ENCODE peak calls at places on chromosomes 2 and 18, in seven cellular contexts. E is osteoblast, B is endothelial cell, P is GM20000, S is endothelial cell of umbilical vein, T is heart right ventricle, J is breast epithelium. A is an unnamed sample.

GRCh38 chr18:49725809-49726514 is 87.4 kb downstream of the ACAA2 start:
- DNase-seq in E (peak), B (peak), P (no peak), S (peak), T (peak), J (no peak), A (no peak)

GRCh38 chr2:75549401-75550253 is 11.1 kb downstream of the EVA1A start:
- DNase-seq in E (no peak), B (no peak), P (no peak), S (no peak), T (no peak), J (no peak), A (no peak)

GRCh38 chr2:43459455-43459854 is 136.4 kb downstream of the THADA start:
- DNase-seq in E (no peak), B (no peak), P (no peak), S (peak), T (no peak), J (no peak), A (no peak)

GRCh38 chr18:74266161-74266560 is 25.6 kb downstream of the CYB5A start:
- DNase-seq in E (no peak), B (no peak), P (no peak), S (no peak), T (no peak), J (no peak), A (no peak)

GRCh38 chr2:9191044-9191481 is 15.5 kb upstream of the ASAP2 start:
- DNase-seq in E (peak), B (peak), P (no peak), S (peak), T (peak), J (peak), A (no peak)

GRCh38 chr2:11174222-11174621 is 19.0 kb downstream of the SLC66A3 start:
- DNase-seq in E (no peak), B (no peak), P (no peak), S (no peak), T (no peak), J (no peak), A (no peak)

GRCh38 chr2:69948032-69948962 is 13.1 kb downstream of the ASPRV1 start:
- DNase-seq in E (no peak), B (no peak), P (no peak), S (no peak), T (no peak), J (no peak), A (no peak)

GRCh38 chr2:219569041-219569440 is 2.3 kb downstream of the OBSL1 start:
- DNase-seq in E (no peak), B (no peak), P (peak), S (no peak), T (no peak), J (no peak), A (no peak)

GRCh38 chr2:59694176-59694575 is 859.3 kb downstream of the BCL11A start:
- DNase-seq in E (no peak), B (no peak), P (no peak), S (no peak), T (no peak), J (no peak), A (no peak)

GRCh38 chr18:58196164-58196563 is 152.1 kb downstream of the NEDD4L start:
- DNase-seq in E (no peak), B (no peak), P (no peak), S (peak), T (no peak), J (no peak), A (no peak)

GRCh38 chr2:19474128-19474527 is 115.7 kb upstream of the OSR1 start:
- DNase-seq in E (no peak), B (no peak), P (peak), S (no peak), T (no peak), J (no peak), A (peak)

GRCh38 chr18:9150116-9150515 is 13.5 kb downstream of the ANKRD12 start:
- DNase-seq in E (no peak), B (no peak), P (no peak), S (no peak), T (no peak), J (no peak), A (no peak)

GRCh38 chr2:168452781-168453180 is 3.3 kb upstream of the CERS6 start:
- DNase-seq in E (no peak), B (no peak), P (no peak), S (no peak), T (no peak), J (no peak), A (no peak)

GRCh38 chr2:42925742-42926437 is 133.5 kb upstream of the HAAO start:
- DNase-seq in E (no peak), B (no peak), P (no peak), S (no peak), T (no peak), J (no peak), A (no peak)

GRCh38 chr2:207288628-207289027 is 122.9 kb upstream of the KLF7 start:
- DNase-seq in E (no peak), B (no peak), P (peak), S (no peak), T (no peak), J (no peak), A (peak)

GRCh38 chr2:135974036-135974435 is 11.4 kb downstream of the DARS1 start:
- DNase-seq in E (no peak), B (no peak), P (no peak), S (no peak), T (no peak), J (no peak), A (no peak)

GRCh38 chr18:6159426-6159825 is 255.3 kb downstream of the L3MBTL4 start:
- DNase-seq in E (no peak), B (no peak), P (no peak), S (no peak), T (no peak), J (no peak), A (no peak)

GRCh38 chr2:152583512-152584188 is 133.6 kb downstream of the PRPF40A start:
- DNase-seq in E (no peak), B (no peak), P (no peak), S (peak), T (no peak), J (no peak), A (no peak)
- TF ChIP-seq CTCF in E (no peak), B (no peak), P (no peak), S (no peak), T (no peak), J (no peak), A (no peak)

DNA sequence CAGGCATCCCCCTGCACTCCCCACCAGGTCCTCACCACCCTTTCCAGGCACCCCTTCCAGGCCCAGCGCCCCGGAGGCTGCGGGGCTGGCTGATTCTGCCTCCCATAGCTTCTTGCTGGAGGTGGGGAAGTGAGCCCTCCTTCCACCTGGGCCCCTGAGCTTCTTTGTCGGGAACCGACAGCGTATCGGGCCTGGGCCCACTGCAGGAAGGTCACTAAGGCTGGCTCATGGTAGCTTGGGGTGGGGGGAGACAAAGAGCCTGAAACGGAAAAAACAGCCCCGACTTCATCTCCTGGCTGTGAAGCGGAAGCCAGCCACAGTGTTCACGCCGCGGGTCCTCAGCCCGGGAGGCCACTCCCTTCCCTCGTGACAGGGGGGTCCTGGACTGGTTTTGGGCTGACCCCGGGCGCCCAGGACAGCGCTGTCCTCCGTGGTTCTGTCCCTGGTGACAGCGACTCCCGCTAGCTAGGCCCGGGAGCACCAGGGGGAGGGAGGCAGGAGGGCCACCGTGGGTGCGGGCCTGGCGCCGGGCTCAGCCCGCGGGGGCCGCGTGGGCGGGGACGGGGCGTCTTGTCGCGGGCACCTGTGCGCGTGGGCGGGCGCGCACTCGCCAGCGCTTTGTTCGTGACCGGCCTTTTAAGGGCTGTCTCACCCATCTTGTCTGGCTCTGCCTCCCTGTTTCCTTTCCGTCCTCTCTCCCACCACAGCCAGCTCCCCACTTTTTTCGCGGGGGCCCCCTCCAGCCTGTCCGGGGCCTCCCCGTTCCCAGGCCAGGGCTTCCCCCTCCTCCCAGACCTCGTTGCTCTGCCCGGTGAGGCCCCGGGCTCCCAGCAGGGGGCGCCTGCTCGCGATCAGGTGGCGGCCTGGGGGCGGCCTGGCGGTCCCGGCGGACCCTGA is 64.9 kb downstream of the DNMT3A start:
- DNase-seq in E (peak), B (peak), P (peak), S (peak), T (peak), J (no peak), A (peak)
- TF ChIP-seq CTCF in E (peak), B (peak), P (peak), S (peak), T (peak), J (peak), A (peak)

GRCh38 chr2:1757567-1757966 is 13.3 kb upstream of the PXDN start:
- DNase-seq in E (no peak), B (no peak), P (no peak), S (no peak), T (no peak), J (no peak), A (no peak)

GRCh38 chr2:1758112-1758630 is 13.9 kb upstream of the PXDN start:
- DNase-seq in E (peak), B (no peak), P (no peak), S (no peak), T (no peak), J (no peak), A (no peak)

GRCh38 chr2:1758774-1759610 is 14.7 kb upstream of the PXDN start:
- DNase-seq in E (peak), B (no peak), P (no peak), S (no peak), T (no peak), J (no peak), A (no peak)

GRCh38 chr2:1756456-1756855 is 12.1 kb upstream of the PXDN start:
- DNase-seq in E (peak), B (no peak), P (no peak), S (no peak), T (no peak), J (no peak), A (no peak)

GRCh38 chr2:1759611-1759930 is 15.3 kb upstream of the PXDN start:
- DNase-seq in E (no peak), B (no peak), P (no peak), S (no peak), T (no peak), J (no peak), A (no peak)
- TF ChIP-seq CTCF in E (no peak), B (no peak), P (no peak), S (no peak), T (no peak), J (no peak), A (no peak)

DNA sequence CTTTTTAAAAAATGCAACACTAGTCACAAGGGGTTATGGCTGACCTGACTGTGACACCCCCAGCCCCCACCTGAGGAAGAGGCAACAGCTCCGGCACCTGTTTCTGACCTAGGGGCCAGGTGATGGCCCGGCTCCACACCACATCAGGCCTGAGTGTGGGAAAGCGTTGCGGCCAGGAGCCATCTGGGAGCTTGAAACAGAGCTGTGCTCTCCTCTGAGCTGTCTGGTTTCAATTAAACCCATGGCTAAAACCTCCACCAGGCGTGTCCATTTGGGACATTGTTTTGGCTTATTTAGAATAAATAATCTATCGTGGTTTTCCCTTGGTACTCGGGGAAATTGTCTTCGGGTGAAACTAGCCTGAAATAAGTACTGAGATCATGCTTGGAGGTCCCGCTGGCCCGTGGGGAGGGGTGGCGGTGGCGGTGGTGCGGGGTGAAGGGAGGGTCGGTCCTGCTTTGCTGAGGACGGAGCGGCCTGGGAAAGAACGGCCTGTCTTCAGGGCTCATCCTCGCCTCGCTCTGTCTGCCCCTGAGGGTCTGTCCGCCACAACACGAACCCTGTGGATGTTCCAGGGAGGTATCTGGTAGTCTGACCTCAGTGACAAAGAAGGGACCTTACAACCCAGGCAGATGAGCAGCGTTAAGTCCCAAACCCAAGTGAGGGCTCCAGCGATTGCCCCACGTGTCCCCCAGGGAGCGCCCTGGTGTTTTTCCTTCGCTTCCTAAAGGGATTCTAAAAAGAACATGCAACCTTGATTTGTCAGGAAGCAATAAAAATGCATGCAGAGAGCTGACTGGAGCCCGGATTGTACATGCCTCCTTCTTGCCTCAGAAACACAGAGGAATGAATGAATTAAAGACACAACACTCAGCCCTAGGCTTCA is 58.7 kb downstream of the IL1RL2 start:
- DNase-seq in E (peak), B (no peak), P (no peak), S (peak), T (no peak), J (no peak), A (no peak)
- TF ChIP-seq CTCF in E (no peak), B (no peak), P (no peak), S (peak), T (no peak), J (no peak), A (no peak)

GRCh38 chr2:242020196-242021004 is 150.9 kb downstream of the RTP5 start:
- DNase-seq in E (no peak), B (no peak), P (no peak), S (no peak), T (peak), J (peak), A (no peak)
- TF ChIP-seq CTCF in E (no peak), B (no peak), P (no peak), S (peak), T (no peak), J (no peak), A (peak)

GRCh38 chr2:176561706-176562105 is 292.5 kb downstream of the MTX2 start:
- DNase-seq in E (no peak), B (no peak), P (no peak), S (no peak), T (no peak), J (no peak), A (no peak)
- TF ChIP-seq CTCF in E (no peak), B (no peak), P (no peak), S (no peak), T (no peak), J (no peak), A (no peak)